ENCODE peak calls at places on chromosomes 3 and 15, in eight cellular contexts. F is dorsolateral prefrontal cortex, V is naive B cell, S is body of pancreas, J is posterior cingulate gyrus, A is mesothelial cell of epicardium, R is nephron progenitor cell, X is EH. Y is an unnamed sample.

GRCh38 chr3:184255291-184256039 is 5.9 kb downstream of the CAMK2N2 start:
- DNase-seq in S (no peak), J (no peak), X (no peak), A (no peak), F (no peak), R (no peak), V (no peak), Y (no peak)

GRCh38 chr15:89893696-89894450 is at the start of gene AP3S2:
- DNase-seq in S (peak; percentile 94), F (peak; percentile 87), J (peak; percentile 91), X (peak; percentile 93), R (peak; percentile 80), V (peak; percentile 80), A (peak; percentile 83), Y (peak; percentile 98)

GRCh38 chr15:78195735-78196201 is 38.6 kb downstream of the ACSBG1 start:
- DNase-seq in S (peak; percentile 57), V (peak; percentile 54), J (no peak), A (no peak), F (no peak), R (peak; percentile 46), X (peak; percentile 24), Y (peak; percentile 54)

GRCh38 chr3:56593455-56594158 is 36.6 kb downstream of the CCDC66 start:
- DNase-seq in F (no peak), V (no peak), R (no peak), J (no peak), A (no peak), S (no peak), X (no peak), Y (no peak)

GRCh38 chr3:115285001-115285400 is 137.9 kb upstream of the ZBTB20 start:
- DNase-seq in A (no peak), V (no peak), X (no peak), R (no peak), S (no peak), F (no peak), J (no peak), Y (no peak)

GRCh38 chr3:39819517-39820298 is 10.3 kb downstream of the MYRIP start:
- DNase-seq in V (no peak), X (peak; percentile 24), F (no peak), J (no peak), S (no peak), A (no peak), R (no peak), Y (no peak)

GRCh38 chr3:36713904-36714303 is 50.4 kb downstream of the DCLK3 start:
- DNase-seq in X (no peak), R (no peak), F (no peak), S (no peak), A (no peak), J (no peak), V (no peak), Y (no peak)

GRCh38 chr15:75989045-75989444 is 23.2 kb downstream of the NRG4 start:
- DNase-seq in X (peak; percentile 58), V (no peak), F (no peak), J (no peak), R (no peak), S (no peak), A (no peak), Y (no peak)

GRCh38 chr3:172133830-172134229 is 94.5 kb downstream of the FNDC3B start:
- DNase-seq in V (no peak), R (no peak), A (no peak), X (no peak), F (no peak), S (no peak), J (no peak), Y (peak; percentile 37)

GRCh38 chr3:76551739-76552138 is 488.2 kb upstream of the ROBO2 start:
- DNase-seq in R (no peak), J (no peak), F (peak; percentile 63), S (no peak), X (no peak), V (no peak), A (no peak), Y (no peak)

GRCh38 chr15:96253137-96253747 is 77.3 kb upstream of the NR2F2 start:
- DNase-seq in J (no peak), R (no peak), S (no peak), A (no peak), X (no peak), F (no peak), V (no peak), Y (no peak)

GRCh38 chr3:122824465-122825379 is 29.9 kb downstream of the SLC49A4 start:
- DNase-seq in J (no peak), R (no peak), A (no peak), V (no peak), S (no peak), X (peak; percentile 76), F (no peak), Y (no peak)

GRCh38 chr15:83053151-83053550 is 13.9 kb downstream of the BTBD1 start:
- DNase-seq in V (no peak), S (no peak), R (no peak), F (no peak), A (no peak), J (no peak), X (peak; percentile 88), Y (peak; percentile 28)

GRCh38 chr3:147089286-147089685 is 317.1 kb downstream of the ZIC4 start:
- DNase-seq in X (no peak), R (peak; percentile 2), A (no peak), S (no peak), J (no peak), V (no peak), F (no peak), Y (no peak)

GRCh38 chr3:8560608-8561007 is 59.0 kb downstream of the LMCD1 start:
- DNase-seq in J (no peak), X (peak; percentile 95), S (no peak), R (no peak), A (no peak), V (no peak), F (no peak), Y (no peak)

GRCh38 chr3:12588039-12588673 is 31.3 kb downstream of the MKRN2 start:
- DNase-seq in X (peak; percentile 62), S (no peak), A (no peak), J (no peak), F (no peak), V (no peak), R (no peak), Y (no peak)

GRCh38 chr15:67574981-67575632 is 32.6 kb downstream of the MAP2K5 start:
- DNase-seq in F (no peak), J (no peak), R (peak; percentile 39), A (no peak), V (no peak), X (peak; percentile 25), S (no peak), Y (peak; percentile 50)

GRCh38 chr3:98199020-98199419 is 32.5 kb downstream of the OR5H15 start:
- DNase-seq in X (no peak), V (no peak), R (no peak), A (no peak), F (no peak), J (no peak), S (no peak), Y (no peak)

GRCh38 chr3:19934098-19934566 is at the start of gene EFHB:
- DNase-seq in V (no peak), R (peak; percentile 68), F (no peak), X (peak; percentile 38), S (peak; percentile 40), J (no peak), A (peak; percentile 64), Y (no peak)

GRCh38 chr3:37256447-37256846 is 82.1 kb upstream of the LRRFIP2 start:
- DNase-seq in X (peak; percentile 19), V (no peak), S (no peak), R (no peak), F (no peak), A (no peak), J (no peak), Y (peak; percentile 26)

GRCh38 chr3:150503402-150504099 is 42.7 kb downstream of the SERP1 start:
- DNase-seq in V (no peak), J (no peak), F (no peak), X (no peak), R (no peak), A (no peak), S (no peak), Y (no peak)

GRCh38 chr3:156037356-156037755 is 83.0 kb upstream of the KCNAB1 start:
- DNase-seq in S (no peak), X (peak; percentile 4), A (no peak), J (peak; percentile 24), V (no peak), F (no peak), R (no peak), Y (no peak)

GRCh38 chr15:56428821-56429458 is 36.0 kb downstream of the MNS1 start:
- DNase-seq in R (no peak), V (peak; percentile 2), X (peak; percentile 37), A (no peak), F (no peak), J (no peak), S (no peak), Y (peak; percentile 40)

GRCh38 chr3:195872800-195873199 is 35.6 kb downstream of the TNK2 start:
- DNase-seq in A (no peak), J (no peak), X (no peak), V (no peak), S (no peak), F (no peak), R (no peak), Y (no peak)

GRCh38 chr15:31556494-31557150 is 230.0 kb downstream of the KLF13 start:
- DNase-seq in R (no peak), F (no peak), X (no peak), V (no peak), S (no peak), A (no peak), J (no peak), Y (no peak)

GRCh38 chr15:100234158-100235029 is 107.4 kb downstream of the ADAMTS17 start:
- DNase-seq in F (no peak), A (no peak), R (no peak), V (no peak), S (no peak), X (no peak), J (no peak), Y (no peak)

GRCh38 chr3:141083831-141084624 is 32.9 kb downstream of the SPSB4 start:
- DNase-seq in S (peak; percentile 10), A (no peak), J (no peak), R (peak; percentile 86), V (no peak), F (no peak), X (no peak), Y (peak; percentile 76)

GRCh38 chr15:61173899-61174689 is 55.0 kb downstream of the RORA start:
- DNase-seq in X (no peak), R (no peak), F (no peak), V (no peak), S (no peak), A (no peak), J (no peak), Y (no peak)

GRCh38 chr15:27222479-27222878 is 251.5 kb downstream of the GABRG3 start:
- DNase-seq in R (no peak), X (no peak), S (no peak), J (no peak), V (no peak), F (no peak), A (no peak), Y (no peak)

GRCh38 chr3:14791343-14791945 is 27.3 kb upstream of the FGD5 start:
- DNase-seq in S (peak; percentile 56), A (peak; percentile 72), R (peak; percentile 79), X (peak; percentile 36), V (no peak), J (no peak), F (peak; percentile 42), Y (peak; percentile 56)